ENCODE peak calls at places on chromosome 1, in nine cellular contexts. One of them, this sample, is unnamed.

GRCh38 chr1:39395357-39395831 is 96.0 kb upstream of the BMP8A start:
- DNase-seq in GM10248: no peak
- DNase-seq in upper lobe of left lung: no peak
- DNase-seq in B cell: peak
- DNase-seq in fibroblast of lung: peak
- DNase-seq in endodermal cell: peak
- DNase-seq in GM23338: no peak
- DNase-seq in mucosa of descending colon: no peak
- DNase-seq in WTC11: no peak
- DNase-seq in this sample: peak

GRCh38 chr1:81585371-81585770 is 215.4 kb upstream of the ADGRL2 start:
- DNase-seq in GM10248: no peak
- DNase-seq in upper lobe of left lung: no peak
- DNase-seq in B cell: no peak
- DNase-seq in fibroblast of lung: no peak
- DNase-seq in endodermal cell: no peak
- DNase-seq in GM23338: no peak
- DNase-seq in mucosa of descending colon: no peak
- DNase-seq in WTC11: no peak
- DNase-seq in this sample: no peak

GRCh38 chr1:220696863-220697231 is 6.7 kb downstream of the C1orf115 start:
- DNase-seq in GM10248: no peak
- DNase-seq in upper lobe of left lung: no peak
- DNase-seq in B cell: no peak
- DNase-seq in fibroblast of lung: peak
- DNase-seq in endodermal cell: no peak
- DNase-seq in GM23338: no peak
- DNase-seq in mucosa of descending colon: no peak
- DNase-seq in WTC11: no peak
- DNase-seq in this sample: no peak

GRCh38 chr1:50993645-50994044 is 23.6 kb downstream of the CDKN2C start:
- DNase-seq in GM10248: no peak
- DNase-seq in upper lobe of left lung: no peak
- DNase-seq in B cell: no peak
- DNase-seq in fibroblast of lung: no peak
- DNase-seq in endodermal cell: no peak
- DNase-seq in GM23338: no peak
- DNase-seq in mucosa of descending colon: no peak
- DNase-seq in WTC11: no peak
- DNase-seq in this sample: no peak

GRCh38 chr1:31669786-31670582 is 25.3 kb upstream of the PEF1 start:
- DNase-seq in GM10248: no peak
- DNase-seq in upper lobe of left lung: peak
- DNase-seq in B cell: peak
- DNase-seq in fibroblast of lung: peak
- DNase-seq in endodermal cell: peak
- DNase-seq in GM23338: peak
- DNase-seq in mucosa of descending colon: peak
- DNase-seq in WTC11: no peak
- DNase-seq in this sample: no peak

GRCh38 chr1:33330376-33330890 is 9.5 kb upstream of the A3GALT2 start:
- DNase-seq in GM10248: no peak
- DNase-seq in upper lobe of left lung: no peak
- DNase-seq in B cell: no peak
- DNase-seq in fibroblast of lung: no peak
- DNase-seq in endodermal cell: no peak
- DNase-seq in GM23338: no peak
- DNase-seq in mucosa of descending colon: no peak
- DNase-seq in WTC11: no peak
- DNase-seq in this sample: no peak

GRCh38 chr1:168585937-168586336 is 9.5 kb downstream of the XCL1 start:
- DNase-seq in GM10248: no peak
- DNase-seq in upper lobe of left lung: no peak
- DNase-seq in B cell: no peak
- DNase-seq in fibroblast of lung: no peak
- DNase-seq in endodermal cell: no peak
- DNase-seq in GM23338: no peak
- DNase-seq in mucosa of descending colon: no peak
- DNase-seq in WTC11: no peak
- DNase-seq in this sample: no peak

GRCh38 chr1:70718086-70718630 is 307.1 kb downstream of the CTH start:
- DNase-seq in GM10248: no peak
- DNase-seq in upper lobe of left lung: no peak
- DNase-seq in B cell: no peak
- DNase-seq in fibroblast of lung: no peak
- DNase-seq in endodermal cell: no peak
- DNase-seq in GM23338: no peak
- DNase-seq in mucosa of descending colon: no peak
- DNase-seq in WTC11: no peak
- DNase-seq in this sample: no peak

GRCh38 chr1:36879613-36880012 is 154.7 kb downstream of the GRIK3 start:
- DNase-seq in GM10248: no peak
- DNase-seq in upper lobe of left lung: peak
- DNase-seq in B cell: no peak
- DNase-seq in fibroblast of lung: no peak
- DNase-seq in endodermal cell: no peak
- DNase-seq in GM23338: no peak
- DNase-seq in mucosa of descending colon: no peak
- DNase-seq in WTC11: no peak
- DNase-seq in this sample: no peak

GRCh38 chr1:112501810-112502641 is 6.7 kb upstream of the WNT2B start:
- DNase-seq in GM10248: peak
- DNase-seq in upper lobe of left lung: peak
- DNase-seq in B cell: peak
- DNase-seq in fibroblast of lung: peak
- DNase-seq in endodermal cell: peak
- DNase-seq in GM23338: peak
- DNase-seq in mucosa of descending colon: peak
- DNase-seq in WTC11: peak
- DNase-seq in this sample: peak
- TF ChIP-seq CTCF in GM10248: peak
- TF ChIP-seq CTCF in upper lobe of left lung: peak
- TF ChIP-seq CTCF in B cell: peak
- TF ChIP-seq CTCF in fibroblast of lung: peak
- TF ChIP-seq CTCF in endodermal cell: peak
- TF ChIP-seq CTCF in GM23338: peak
- TF ChIP-seq CTCF in mucosa of descending colon: peak
- TF ChIP-seq CTCF in WTC11: no peak
- TF ChIP-seq CTCF in this sample: peak

GRCh38 chr1:72564749-72565148 is 282.4 kb upstream of the NEGR1 start:
- DNase-seq in GM10248: no peak
- DNase-seq in upper lobe of left lung: no peak
- DNase-seq in B cell: no peak
- DNase-seq in fibroblast of lung: no peak
- DNase-seq in endodermal cell: no peak
- DNase-seq in GM23338: no peak
- DNase-seq in mucosa of descending colon: no peak
- DNase-seq in WTC11: no peak
- DNase-seq in this sample: no peak
- TF ChIP-seq CTCF in GM10248: no peak
- TF ChIP-seq CTCF in upper lobe of left lung: no peak
- TF ChIP-seq CTCF in B cell: no peak
- TF ChIP-seq CTCF in fibroblast of lung: no peak
- TF ChIP-seq CTCF in endodermal cell: no peak
- TF ChIP-seq CTCF in GM23338: no peak
- TF ChIP-seq CTCF in mucosa of descending colon: no peak
- TF ChIP-seq CTCF in WTC11: no peak
- TF ChIP-seq CTCF in this sample: no peak

GRCh38 chr1:180505732-180506335 is 3.5 kb upstream of the ACBD6 start:
- DNase-seq in GM10248: no peak
- DNase-seq in upper lobe of left lung: no peak
- DNase-seq in B cell: no peak
- DNase-seq in fibroblast of lung: no peak
- DNase-seq in endodermal cell: no peak
- DNase-seq in GM23338: no peak
- DNase-seq in mucosa of descending colon: no peak
- DNase-seq in WTC11: no peak
- DNase-seq in this sample: no peak

GRCh38 chr1:180510882-180511281 is 8.5 kb upstream of the ACBD6 start:
- DNase-seq in GM10248: no peak
- DNase-seq in upper lobe of left lung: no peak
- DNase-seq in B cell: no peak
- DNase-seq in fibroblast of lung: no peak
- DNase-seq in endodermal cell: no peak
- DNase-seq in GM23338: no peak
- DNase-seq in mucosa of descending colon: no peak
- DNase-seq in WTC11: no peak
- DNase-seq in this sample: no peak

GRCh38 chr1:180504186-180504585 is 1.8 kb upstream of the ACBD6 start:
- DNase-seq in GM10248: no peak
- DNase-seq in upper lobe of left lung: no peak
- DNase-seq in B cell: no peak
- DNase-seq in fibroblast of lung: no peak
- DNase-seq in endodermal cell: no peak
- DNase-seq in GM23338: no peak
- DNase-seq in mucosa of descending colon: no peak
- DNase-seq in WTC11: no peak
- DNase-seq in this sample: no peak

GRCh38 chr1:180508725-180509097 is 6.3 kb upstream of the ACBD6 start:
- DNase-seq in GM10248: no peak
- DNase-seq in upper lobe of left lung: no peak
- DNase-seq in B cell: no peak
- DNase-seq in fibroblast of lung: no peak
- DNase-seq in endodermal cell: no peak
- DNase-seq in GM23338: no peak
- DNase-seq in mucosa of descending colon: no peak
- DNase-seq in WTC11: no peak
- DNase-seq in this sample: no peak

GRCh38 chr1:180507826-180508724 is 5.7 kb upstream of the ACBD6 start:
- DNase-seq in GM10248: no peak
- DNase-seq in upper lobe of left lung: no peak
- DNase-seq in B cell: no peak
- DNase-seq in fibroblast of lung: peak
- DNase-seq in endodermal cell: no peak
- DNase-seq in GM23338: no peak
- DNase-seq in mucosa of descending colon: no peak
- DNase-seq in WTC11: no peak
- DNase-seq in this sample: peak
- TF ChIP-seq CTCF in GM10248: no peak
- TF ChIP-seq CTCF in upper lobe of left lung: no peak
- TF ChIP-seq CTCF in B cell: no peak
- TF ChIP-seq CTCF in fibroblast of lung: peak
- TF ChIP-seq CTCF in endodermal cell: no peak
- TF ChIP-seq CTCF in GM23338: no peak
- TF ChIP-seq CTCF in mucosa of descending colon: no peak
- TF ChIP-seq CTCF in WTC11: no peak
- TF ChIP-seq CTCF in this sample: peak

DNA sequence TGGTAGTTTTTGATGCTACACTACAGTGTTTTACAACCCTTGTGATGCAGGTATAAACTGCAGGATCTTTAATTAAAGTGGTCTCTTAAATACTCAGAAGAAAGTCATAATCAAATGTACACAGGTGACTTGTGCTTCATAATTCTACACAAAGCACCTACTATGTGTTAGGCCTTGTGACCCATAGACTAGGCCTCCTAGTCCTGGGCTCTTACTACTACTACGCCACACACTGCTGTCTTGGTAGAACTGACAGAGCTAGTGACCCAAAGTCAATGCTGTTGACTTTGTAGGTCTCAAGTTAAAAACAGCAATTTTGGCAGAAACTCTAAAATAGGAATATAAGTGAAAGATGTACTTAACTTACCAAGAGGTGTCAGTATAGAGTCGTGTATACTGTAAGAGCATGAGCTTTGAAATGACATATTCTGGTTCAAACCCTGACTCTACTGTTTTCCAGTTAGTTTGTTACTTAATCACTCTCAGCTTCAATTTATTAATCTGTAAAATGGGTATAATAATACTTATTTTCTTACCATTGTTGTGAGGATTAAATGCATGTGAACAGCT is 48.6 kb upstream of the LMO4 start:
- DNase-seq in GM10248: no peak
- DNase-seq in upper lobe of left lung: no peak
- DNase-seq in B cell: no peak
- DNase-seq in fibroblast of lung: peak
- DNase-seq in endodermal cell: no peak
- DNase-seq in GM23338: peak
- DNase-seq in mucosa of descending colon: no peak
- DNase-seq in WTC11: no peak
- DNase-seq in this sample: no peak
- TF ChIP-seq CTCF in GM10248: no peak
- TF ChIP-seq CTCF in upper lobe of left lung: no peak
- TF ChIP-seq CTCF in B cell: no peak
- TF ChIP-seq CTCF in fibroblast of lung: peak
- TF ChIP-seq CTCF in endodermal cell: peak
- TF ChIP-seq CTCF in GM23338: peak
- TF ChIP-seq CTCF in mucosa of descending colon: no peak
- TF ChIP-seq CTCF in WTC11: no peak
- TF ChIP-seq CTCF in this sample: no peak